ENCODE peak calls at places on chromosomes 2 and 18, in five cellular contexts. O is activated CD4-positive, alpha-beta T cell treated with anti-CD3 and anti-CD28 coated beads, Interleukin-2, amount 50 U/mL, for 1 hour; D is caudate nucleus; N is B cell; H is activated T-cell treated with anti-CD3 and anti-CD28 coated beads, Interleukin-2, amount 50 U/mL, for 72 hours. P is an unnamed sample.

GRCh38 chr2:19971691-19972090 is 18.2 kb downstream of the WDR35 start:
- DNase-seq in O (no peak), N (no peak), D (no peak), H (no peak), P (no peak)

GRCh38 chr18:2212846-2213245 is 358.5 kb downstream of the METTL4 start:
- DNase-seq in D (no peak), O (no peak), H (no peak), N (no peak), P (no peak)

GRCh38 chr2:10331702-10332401 is 29.1 kb downstream of the HPCAL1 start:
- DNase-seq in H (peak; percentile 70), D (no peak), O (peak; percentile 46), N (peak; percentile 80), P (no peak)

GRCh38 chr2:25042321-25043240 is 705 bp downstream of the EFR3B start:
- DNase-seq in D (peak; percentile 52), H (peak; percentile 21), O (peak; percentile 4), N (no peak), P (peak; percentile 8)

GRCh38 chr2:121888189-121888557 is 132.7 kb downstream of the TSN start:
- DNase-seq in H (no peak), O (no peak), D (no peak), N (no peak), P (no peak)

GRCh38 chr2:239253705-239254104 is 147.1 kb downstream of the HDAC4 start:
- DNase-seq in H (no peak), O (no peak), N (no peak), D (no peak), P (no peak)

GRCh38 chr2:38407111-38407682 is 30.1 kb upstream of the ATL2 start:
- DNase-seq in O (no peak), H (no peak), N (no peak), D (no peak), P (no peak)

GRCh38 chr2:68620762-68621161 is 22.6 kb upstream of the PROKR1 start:
- DNase-seq in N (no peak), D (no peak), H (no peak), O (no peak), P (no peak)

GRCh38 chr18:9475643-9476580 is 599 bp downstream of the RALBP1 start:
- DNase-seq in N (peak; percentile 18), D (no peak), H (peak; percentile 68), O (peak; percentile 43), P (no peak)

GRCh38 chr2:129189617-129190016 is 789.8 kb upstream of the RAB6C start:
- DNase-seq in O (no peak), N (no peak), D (no peak), H (no peak), P (no peak)

GRCh38 chr18:46061387-46061786 is 10.7 kb downstream of the PSTPIP2 start:
- DNase-seq in N (no peak), D (no peak), O (no peak), H (no peak), P (no peak)

GRCh38 chr2:14125561-14125960 is 507.0 kb upstream of the LRATD1 start:
- DNase-seq in N (no peak), O (no peak), D (no peak), H (no peak), P (no peak)

GRCh38 chr18:50297621-50298442 is 10.3 kb upstream of the CXXC1 start:
- DNase-seq in H (peak; percentile 81), D (peak; percentile 33), O (peak; percentile 54), N (peak; percentile 91), P (no peak)

GRCh38 chr2:85767803-85768665 is 14.2 kb downstream of the ATOH8 start:
- DNase-seq in O (no peak), H (no peak), N (no peak), D (no peak), P (no peak)

GRCh38 chr2:11250400-11251277 is 93.8 kb downstream of the ROCK2 start:
- DNase-seq in D (no peak), N (no peak), H (no peak), O (no peak), P (no peak)

GRCh38 chr18:42048150-42048549 is 93.1 kb downstream of the PIK3C3 start:
- DNase-seq in H (no peak), N (no peak), D (no peak), O (no peak), P (no peak)

GRCh38 chr2:10333247-10333613 is 30.5 kb downstream of the HPCAL1 start:
- DNase-seq in O (no peak), D (no peak), H (no peak), N (no peak), P (no peak)

GRCh38 chr2:86633094-86633740 is 9.6 kb upstream of the RNF103 start:
- DNase-seq in D (peak; percentile 32), O (no peak), H (no peak), N (no peak), P (no peak)

GRCh38 chr2:23614701-23615100 is 229.7 kb downstream of the KLHL29 start:
- DNase-seq in D (no peak), H (no peak), N (no peak), O (no peak), P (no peak)

GRCh38 chr2:33777791-33778190 is 178.7 kb upstream of the FAM98A start:
- DNase-seq in D (no peak), N (no peak), O (no peak), H (no peak), P (no peak)

GRCh38 chr2:176612736-176613135 is 343.5 kb downstream of the MTX2 start:
- DNase-seq in D (no peak), N (no peak), O (no peak), H (no peak), P (no peak)

GRCh38 chr2:236042087-236042486 is 126.1 kb downstream of the GBX2 start:
- DNase-seq in H (no peak), O (no peak), N (no peak), D (no peak), P (no peak)

GRCh38 chr18:77811510-77811909 is 561.9 kb downstream of the GALR1 start:
- DNase-seq in O (no peak), H (no peak), D (no peak), N (no peak), P (no peak)